ENCODE peak calls at places on chromosomes 7 and 10, in four cellular contexts. One of them, this sample, is unnamed.

GRCh38 chr7:23353172-23353571 is 54.0 kb downstream of the MALSU1 start:
- DNase-seq in H1: no peak
- DNase-seq in HepG2: no peak
- DNase-seq in K562: no peak
- DNase-seq in this sample: no peak

GRCh38 chr10:95356-96115 is 39.7 kb upstream of the ZMYND11 start:
- DNase-seq in H1: no peak
- DNase-seq in HepG2: no peak
- DNase-seq in K562: no peak
- DNase-seq in this sample: no peak

GRCh38 chr10:123868058-123868995 is 23.3 kb downstream of the CPXM2 start:
- DNase-seq in H1: peak
- DNase-seq in HepG2: peak
- DNase-seq in K562: no peak
- DNase-seq in this sample: no peak

GRCh38 chr10:128751284-128751683 is 625.1 kb upstream of the MKI67 start:
- DNase-seq in H1: no peak
- DNase-seq in HepG2: no peak
- DNase-seq in K562: no peak
- DNase-seq in this sample: no peak

GRCh38 chr7:74061840-74062539 is 21.6 kb upstream of the LIMK1 start:
- DNase-seq in H1: no peak
- DNase-seq in HepG2: peak
- DNase-seq in K562: peak
- DNase-seq in this sample: peak

GRCh38 chr7:42285383-42285824 is 48.4 kb upstream of the GLI3 start:
- DNase-seq in H1: no peak
- DNase-seq in HepG2: no peak
- DNase-seq in K562: no peak
- DNase-seq in this sample: no peak

GRCh38 chr10:83212632-83213349 is 926.5 kb upstream of the GHITM start:
- DNase-seq in H1: no peak
- DNase-seq in HepG2: no peak
- DNase-seq in K562: no peak
- DNase-seq in this sample: no peak

GRCh38 chr7:96664793-96665192 is 44.9 kb downstream of the SEM1 start:
- DNase-seq in H1: no peak
- DNase-seq in HepG2: no peak
- DNase-seq in K562: no peak
- DNase-seq in this sample: no peak

GRCh38 chr7:99392659-99393362 is 15.6 kb downstream of the PDAP1 start:
- DNase-seq in H1: peak
- DNase-seq in HepG2: no peak
- DNase-seq in K562: peak
- DNase-seq in this sample: peak

GRCh38 chr10:75018233-75018632 is 93.2 kb upstream of the SAMD8 start:
- DNase-seq in H1: no peak
- DNase-seq in HepG2: no peak
- DNase-seq in K562: no peak
- DNase-seq in this sample: no peak

GRCh38 chr7:107951172-107951787 is 51.7 kb downstream of the LAMB1 start:
- DNase-seq in H1: no peak
- DNase-seq in HepG2: no peak
- DNase-seq in K562: no peak
- DNase-seq in this sample: no peak

GRCh38 chr10:119602241-119603095 is 5.7 kb upstream of the TIAL1 start:
- DNase-seq in H1: peak
- DNase-seq in HepG2: peak
- DNase-seq in K562: peak
- DNase-seq in this sample: peak

GRCh38 chr7:149161241-149161848 is 14.1 kb downstream of the ZNF398 start:
- DNase-seq in H1: no peak
- DNase-seq in HepG2: no peak
- DNase-seq in K562: no peak
- DNase-seq in this sample: peak

GRCh38 chr10:13328588-13328987 is 19.5 kb downstream of the SEPHS1 start:
- DNase-seq in H1: no peak
- DNase-seq in HepG2: no peak
- DNase-seq in K562: no peak
- DNase-seq in this sample: no peak

GRCh38 chr7:10537764-10538163 is 435.9 kb upstream of the PHF14 start:
- DNase-seq in H1: no peak
- DNase-seq in HepG2: no peak
- DNase-seq in K562: no peak
- DNase-seq in this sample: no peak

GRCh38 chr10:29039091-29039490 is 249.8 kb upstream of the LYZL1 start:
- DNase-seq in H1: no peak
- DNase-seq in HepG2: no peak
- DNase-seq in K562: no peak
- DNase-seq in this sample: no peak

GRCh38 chr10:77774940-77775391 is 137.4 kb upstream of the KCNMA1 start:
- DNase-seq in H1: peak
- DNase-seq in HepG2: peak
- DNase-seq in K562: no peak
- DNase-seq in this sample: no peak

GRCh38 chr7:85274452-85274851 is 87.6 kb upstream of the SEMA3D start:
- DNase-seq in H1: no peak
- DNase-seq in HepG2: no peak
- DNase-seq in K562: no peak
- DNase-seq in this sample: no peak

GRCh38 chr10:129754211-129755050 is 209.6 kb downstream of the EBF3 start:
- DNase-seq in H1: peak
- DNase-seq in HepG2: no peak
- DNase-seq in K562: no peak
- DNase-seq in this sample: no peak

GRCh38 chr7:157710396-157710795 is 373.6 kb downstream of the DNAJB6 start:
- DNase-seq in H1: no peak
- DNase-seq in HepG2: no peak
- DNase-seq in K562: no peak
- DNase-seq in this sample: no peak

GRCh38 chr10:52212802-52213510 is 101.1 kb upstream of the DKK1 start:
- DNase-seq in H1: no peak
- DNase-seq in HepG2: peak
- DNase-seq in K562: no peak
- DNase-seq in this sample: no peak
- H2AFZ ChIP-seq in H1: no peak
- H2AFZ ChIP-seq in HepG2: peak
- H2AFZ ChIP-seq in K562: no peak
- H2AFZ ChIP-seq in this sample: no peak

GRCh38 chr10:3858051-3858845 is 73.2 kb upstream of the KLF6 start:
- DNase-seq in H1: no peak
- DNase-seq in HepG2: no peak
- DNase-seq in K562: no peak
- DNase-seq in this sample: no peak
- TF ChIP-seq JUN in H1: no peak
- TF ChIP-seq JUN in HepG2: no peak
- TF ChIP-seq JUN in K562: no peak
- TF ChIP-seq JUN in this sample: no peak

DNA sequence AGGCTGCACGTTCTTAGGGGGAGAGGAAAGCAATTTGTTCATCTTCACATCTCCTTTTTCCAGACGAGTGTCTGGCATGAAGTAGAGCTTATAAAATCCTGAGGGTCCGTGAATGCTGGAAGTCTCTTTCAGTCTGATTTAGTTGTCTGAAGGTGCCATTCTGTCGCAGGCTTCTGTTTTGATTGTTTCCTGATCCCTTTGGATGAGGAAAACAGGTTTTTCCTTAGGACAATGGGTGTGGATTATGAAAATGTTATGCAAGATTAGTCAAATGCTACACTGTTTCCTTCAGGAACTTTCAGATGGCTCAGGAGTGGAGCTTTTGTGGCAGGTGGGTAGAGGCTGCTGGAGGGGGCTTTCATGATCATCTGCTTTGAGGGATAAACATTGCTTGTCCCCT is at the start of gene ITPRID1:
- DNase-seq in H1: no peak
- DNase-seq in HepG2: no peak
- DNase-seq in K562: no peak
- DNase-seq in this sample: no peak
- H2AFZ ChIP-seq in H1: no peak
- H2AFZ ChIP-seq in HepG2: no peak
- H2AFZ ChIP-seq in K562: no peak
- H2AFZ ChIP-seq in this sample: no peak

GRCh38 chr7:102469351-102469971 is 4.7 kb downstream of the LRWD1 start:
- DNase-seq in H1: no peak
- DNase-seq in HepG2: no peak
- DNase-seq in K562: no peak
- DNase-seq in this sample: no peak
- TF ChIP-seq JUN in H1: no peak
- TF ChIP-seq JUN in HepG2: no peak
- TF ChIP-seq JUN in K562: no peak
- TF ChIP-seq JUN in this sample: no peak

DNA sequence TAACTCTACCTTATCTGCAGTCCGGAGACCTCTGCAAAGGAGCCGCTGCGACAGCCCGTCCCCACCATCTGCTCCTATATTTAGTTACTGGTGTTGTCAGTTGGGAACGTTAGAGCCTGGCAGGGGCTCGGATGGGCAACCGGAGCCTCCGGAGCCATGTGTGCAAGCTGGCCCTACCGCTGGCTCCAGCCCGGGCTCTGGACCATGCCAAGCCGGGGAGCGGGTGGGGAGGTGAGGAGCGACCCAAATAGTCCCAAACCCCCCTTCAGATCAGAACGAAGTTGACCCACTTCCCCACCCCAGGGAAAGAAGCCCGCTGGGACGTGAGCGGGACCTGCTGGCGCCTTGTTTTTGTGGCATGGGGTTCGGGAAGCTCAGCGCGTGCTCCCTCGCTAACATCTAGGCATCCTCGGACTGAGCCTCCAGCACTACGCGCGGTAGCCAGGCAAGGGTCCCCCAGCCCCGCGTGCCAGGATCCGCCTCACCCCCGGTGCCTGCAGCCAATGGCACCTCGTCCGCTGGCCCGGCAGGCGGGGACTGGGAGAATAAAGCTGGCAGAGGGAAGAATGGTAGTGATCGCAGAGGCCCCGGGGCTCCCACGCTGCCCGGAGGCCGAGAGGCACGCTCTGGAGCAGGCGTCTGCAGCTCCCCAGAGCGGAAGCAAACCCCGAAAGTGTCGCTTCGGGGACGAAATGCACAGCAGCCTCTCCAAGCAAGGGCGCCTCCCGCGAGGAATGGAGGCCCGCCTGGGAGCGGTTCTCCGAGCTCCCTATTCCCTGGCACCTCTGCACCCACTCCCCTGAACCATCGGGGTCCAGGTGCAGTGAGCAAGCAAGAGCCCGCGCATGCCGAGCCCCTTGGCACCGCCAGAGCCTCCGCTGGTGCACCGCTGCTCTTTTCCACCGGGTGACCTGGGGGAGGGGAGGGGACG is 669 bp downstream of the LRRC20 start:
- DNase-seq in H1: peak
- DNase-seq in HepG2: no peak
- DNase-seq in K562: peak
- DNase-seq in this sample: peak
- H2AFZ ChIP-seq in H1: peak
- H2AFZ ChIP-seq in HepG2: peak
- H2AFZ ChIP-seq in K562: peak
- H2AFZ ChIP-seq in this sample: peak

GRCh38 chr7:116159711-116160110 is 50.6 kb upstream of the TES start:
- DNase-seq in H1: no peak
- DNase-seq in HepG2: no peak
- DNase-seq in K562: no peak
- DNase-seq in this sample: no peak
- TF ChIP-seq JUN in H1: no peak
- TF ChIP-seq JUN in HepG2: no peak
- TF ChIP-seq JUN in K562: no peak
- TF ChIP-seq JUN in this sample: no peak

GRCh38 chr10:103493362-103493871 is at the start of gene NEURL1:
- DNase-seq in H1: peak
- DNase-seq in HepG2: no peak
- DNase-seq in K562: no peak
- DNase-seq in this sample: no peak

GRCh38 chr10:103492655-103493261 is 747 bp upstream of the NEURL1 start:
- DNase-seq in H1: no peak
- DNase-seq in HepG2: no peak
- DNase-seq in K562: no peak
- DNase-seq in this sample: no peak

GRCh38 chr10:103495321-103495720 is 1.8 kb downstream of the NEURL1 start:
- DNase-seq in H1: no peak
- DNase-seq in HepG2: no peak
- DNase-seq in K562: no peak
- DNase-seq in this sample: no peak

GRCh38 chr10:103491729-103492364 is 1.7 kb upstream of the NEURL1 start:
- DNase-seq in H1: no peak
- DNase-seq in HepG2: peak
- DNase-seq in K562: no peak
- DNase-seq in this sample: peak

DNA sequence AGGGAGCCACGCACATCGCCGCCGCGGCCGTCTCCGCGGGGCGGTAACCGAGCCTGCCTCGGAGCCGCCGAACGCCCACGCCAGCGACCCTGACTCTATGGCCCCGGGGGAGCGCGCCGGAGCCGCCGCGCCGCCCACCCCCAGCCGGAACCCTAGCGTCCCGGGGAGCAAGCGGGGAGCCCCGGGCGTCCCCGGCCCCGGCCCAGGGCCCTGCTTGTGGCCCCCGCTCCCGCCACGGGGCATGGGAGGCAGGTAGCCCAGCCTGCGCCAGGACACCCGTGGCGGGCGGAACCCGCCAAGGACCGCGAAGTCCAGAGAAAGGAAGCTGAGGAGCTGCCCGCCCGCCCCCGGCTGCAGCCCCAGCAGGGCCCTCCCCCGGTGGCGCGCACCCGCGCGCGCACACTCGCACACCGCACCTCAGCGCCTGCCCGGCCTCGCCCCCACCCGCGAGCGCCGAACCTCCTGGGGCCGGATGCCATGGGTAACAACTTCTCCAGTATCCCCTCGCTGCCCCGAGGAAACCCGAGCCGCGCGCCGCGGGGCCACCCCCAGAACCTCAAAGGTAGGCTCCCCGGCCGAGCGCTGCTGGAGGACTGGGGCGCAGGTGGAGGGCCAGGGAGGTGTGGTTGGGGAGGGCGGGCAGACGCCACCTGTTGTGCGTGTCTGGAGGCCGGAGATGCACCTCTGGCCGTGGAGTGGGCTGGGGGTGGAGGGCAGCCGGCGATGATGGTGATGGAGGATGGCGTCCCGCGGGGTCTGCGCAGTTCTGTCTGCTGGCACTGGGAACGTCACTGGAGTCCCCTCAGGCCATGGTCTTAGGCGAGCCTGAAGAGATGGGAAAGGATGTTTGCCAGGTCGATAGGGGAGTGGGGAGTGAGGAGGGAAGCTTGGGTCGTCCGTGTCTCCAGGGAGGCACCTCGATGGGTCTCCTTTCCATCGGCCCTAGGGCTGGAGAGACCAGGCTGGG is 689 bp downstream of the NEURL1 start:
- DNase-seq in H1: peak
- DNase-seq in HepG2: no peak
- DNase-seq in K562: no peak
- DNase-seq in this sample: no peak
- H2AFZ ChIP-seq in H1: no peak
- H2AFZ ChIP-seq in HepG2: no peak
- H2AFZ ChIP-seq in K562: no peak
- H2AFZ ChIP-seq in this sample: peak